ENCODE peak calls at places on chromosomes 16 and 17, in four cellular contexts. One of them, this sample, is unnamed. For H3K9me3, the result is how much of the 10 kb centered on the place peaks cover.

GRCh38 chr17:49848019-49848473 is at the start of gene TAC4:
- DNase-seq in CD8-positive, alpha-beta memory T cell: no peak
- DNase-seq in MM.1S: no peak
- DNase-seq in tibial artery: peak
- DNase-seq in this sample: peak

GRCh38 chr17:81713004-81713555 is 996 bp downstream of the SLC25A10 start:
- DNase-seq in CD8-positive, alpha-beta memory T cell: no peak
- DNase-seq in MM.1S: no peak
- DNase-seq in tibial artery: no peak
- DNase-seq in this sample: no peak

GRCh38 chr17:35368086-35368824 is 5.2 kb downstream of the SLFN11 start:
- DNase-seq in MM.1S: peak
- DNase-seq in tibial artery: no peak
- DNase-seq in CD8-positive, alpha-beta memory T cell: no peak
- DNase-seq in this sample: no peak

GRCh38 chr17:81120695-81121621 is 44.3 kb upstream of the PVALEF start:
- DNase-seq in CD8-positive, alpha-beta memory T cell: no peak
- DNase-seq in MM.1S: no peak
- DNase-seq in tibial artery: no peak
- DNase-seq in this sample: no peak

GRCh38 chr16:13483121-13483520 is 436.8 kb upstream of the ERCC4 start:
- DNase-seq in CD8-positive, alpha-beta memory T cell: no peak
- DNase-seq in MM.1S: no peak
- DNase-seq in tibial artery: no peak
- DNase-seq in this sample: no peak

GRCh38 chr16:9105189-9105588 is 13.7 kb downstream of the HAPSTR1 start:
- DNase-seq in tibial artery: no peak
- DNase-seq in MM.1S: no peak
- DNase-seq in CD8-positive, alpha-beta memory T cell: no peak
- DNase-seq in this sample: no peak

GRCh38 chr16:64864232-64864803 is 257.5 kb downstream of the CDH11 start:
- DNase-seq in tibial artery: no peak
- DNase-seq in CD8-positive, alpha-beta memory T cell: no peak
- DNase-seq in MM.1S: no peak
- DNase-seq in this sample: no peak

GRCh38 chr17:67675481-67675880 is 42.3 kb upstream of the NOL11 start:
- DNase-seq in tibial artery: no peak
- DNase-seq in CD8-positive, alpha-beta memory T cell: no peak
- DNase-seq in MM.1S: no peak
- DNase-seq in this sample: no peak

GRCh38 chr16:67767953-67768352 is 38.4 kb downstream of the RANBP10 start:
- DNase-seq in CD8-positive, alpha-beta memory T cell: no peak
- DNase-seq in MM.1S: no peak
- DNase-seq in tibial artery: no peak
- DNase-seq in this sample: no peak

GRCh38 chr16:50473375-50473945 is 74.7 kb upstream of the NKD1 start:
- DNase-seq in tibial artery: no peak
- DNase-seq in MM.1S: no peak
- DNase-seq in CD8-positive, alpha-beta memory T cell: no peak
- DNase-seq in this sample: no peak

GRCh38 chr17:31581022-31581483 is 189.6 kb downstream of the RAB11FIP4 start:
- DNase-seq in CD8-positive, alpha-beta memory T cell: no peak
- DNase-seq in tibial artery: peak
- DNase-seq in MM.1S: no peak
- DNase-seq in this sample: no peak

GRCh38 chr17:29292071-29292991 is 1.6 kb downstream of the NUFIP2 start:
- DNase-seq in tibial artery: peak
- DNase-seq in MM.1S: peak
- DNase-seq in CD8-positive, alpha-beta memory T cell: peak
- DNase-seq in this sample: peak

GRCh38 chr17:19017401-19017800 is 12.8 kb upstream of the FAM83G start:
- DNase-seq in MM.1S: no peak
- DNase-seq in CD8-positive, alpha-beta memory T cell: no peak
- DNase-seq in tibial artery: no peak
- DNase-seq in this sample: no peak

GRCh38 chr16:88005968-88006367 is 54.7 kb downstream of the BANP start:
- DNase-seq in CD8-positive, alpha-beta memory T cell: no peak
- DNase-seq in tibial artery: peak
- DNase-seq in MM.1S: no peak
- DNase-seq in this sample: no peak

GRCh38 chr17:81365601-81366585 is 29.4 kb upstream of the BAHCC1 start:
- DNase-seq in CD8-positive, alpha-beta memory T cell: no peak
- DNase-seq in tibial artery: no peak
- DNase-seq in MM.1S: no peak
- DNase-seq in this sample: no peak

GRCh38 chr17:17514993-17515920 is 19.1 kb upstream of the RASD1 start:
- DNase-seq in tibial artery: no peak
- DNase-seq in MM.1S: no peak
- DNase-seq in CD8-positive, alpha-beta memory T cell: no peak
- DNase-seq in this sample: no peak

GRCh38 chr17:47916489-47917208 is 20.6 kb downstream of the SP2 start:
- DNase-seq in CD8-positive, alpha-beta memory T cell: no peak
- DNase-seq in MM.1S: no peak
- DNase-seq in tibial artery: no peak
- DNase-seq in this sample: no peak

GRCh38 chr16:9258423-9259051 is 167.1 kb downstream of the HAPSTR1 start:
- DNase-seq in CD8-positive, alpha-beta memory T cell: peak
- DNase-seq in MM.1S: peak
- DNase-seq in tibial artery: no peak
- DNase-seq in this sample: peak

GRCh38 chr17:50149425-50150353 is 788 bp downstream of the PPP1R9B start:
- DNase-seq in MM.1S: peak
- DNase-seq in CD8-positive, alpha-beta memory T cell: peak
- DNase-seq in tibial artery: peak
- DNase-seq in this sample: peak

GRCh38 chr17:48483471-48484131 is 47.2 kb downstream of the HOXB1 start:
- DNase-seq in MM.1S: peak
- DNase-seq in CD8-positive, alpha-beta memory T cell: no peak
- DNase-seq in tibial artery: no peak
- DNase-seq in this sample: no peak

GRCh38 chr16:2148714-2149629 is 547 bp downstream of the RAB26 start:
- DNase-seq in MM.1S: peak
- DNase-seq in CD8-positive, alpha-beta memory T cell: no peak
- DNase-seq in tibial artery: no peak
- DNase-seq in this sample: no peak

GRCh38 chr17:35175638-35176415 is 18.4 kb downstream of the SLC35G3 start:
- DNase-seq in MM.1S: no peak
- DNase-seq in tibial artery: no peak
- DNase-seq in CD8-positive, alpha-beta memory T cell: no peak
- DNase-seq in this sample: no peak

GRCh38 chr17:30092886-30093285 is 23.7 kb upstream of the NSRP1 start:
- DNase-seq in CD8-positive, alpha-beta memory T cell: no peak
- DNase-seq in MM.1S: no peak
- DNase-seq in tibial artery: no peak
- DNase-seq in this sample: no peak

GRCh38 chr16:85557976-85558589 is 55.0 kb upstream of the GSE1 start:
- DNase-seq in CD8-positive, alpha-beta memory T cell: no peak
- DNase-seq in tibial artery: no peak
- DNase-seq in MM.1S: peak
- DNase-seq in this sample: peak

GRCh38 chr16:89505204-89506112 is 2.7 kb upstream of the SPG7 start:
- DNase-seq in tibial artery: peak
- DNase-seq in MM.1S: no peak
- DNase-seq in CD8-positive, alpha-beta memory T cell: peak
- DNase-seq in this sample: no peak

GRCh38 chr17:40024901-40025300 is 9.7 kb downstream of the CSF3 start:
- DNase-seq in MM.1S: no peak
- DNase-seq in CD8-positive, alpha-beta memory T cell: no peak
- DNase-seq in tibial artery: no peak
- DNase-seq in this sample: no peak

GRCh38 chr16:19555938-19556778 is 655 bp downstream of the VPS35L start:
- DNase-seq in CD8-positive, alpha-beta memory T cell: no peak
- DNase-seq in MM.1S: peak
- DNase-seq in tibial artery: no peak
- DNase-seq in this sample: no peak

GRCh38 chr17:1360975-1361374 is 39.0 kb downstream of the YWHAE start:
- DNase-seq in tibial artery: no peak
- DNase-seq in CD8-positive, alpha-beta memory T cell: no peak
- DNase-seq in MM.1S: no peak
- DNase-seq in this sample: no peak

GRCh38 chr17:69485901-69486643 is 71.6 kb downstream of the MAP2K6 start:
- DNase-seq in tibial artery: no peak
- DNase-seq in MM.1S: no peak
- DNase-seq in CD8-positive, alpha-beta memory T cell: no peak
- DNase-seq in this sample: no peak

GRCh38 chr17:81579821-81580321 is 27.7 kb upstream of the FAAP100 start:
- DNase-seq in tibial artery: no peak
- DNase-seq in MM.1S: no peak
- DNase-seq in CD8-positive, alpha-beta memory T cell: no peak
- DNase-seq in this sample: no peak

GRCh38 chr17:78748730-78749317 is 33.2 kb downstream of the CYTH1 start:
- DNase-seq in tibial artery: peak
- DNase-seq in MM.1S: peak
- DNase-seq in CD8-positive, alpha-beta memory T cell: peak
- DNase-seq in this sample: no peak

GRCh38 chr17:46078675-46079074 is 79.6 kb downstream of the STH start:
- DNase-seq in MM.1S: no peak
- DNase-seq in CD8-positive, alpha-beta memory T cell: no peak
- DNase-seq in tibial artery: no peak
- DNase-seq in this sample: no peak

GRCh38 chr17:3535253-3535995 is 22.2 kb downstream of the TRPV3 start:
- DNase-seq in tibial artery: no peak
- DNase-seq in CD8-positive, alpha-beta memory T cell: peak
- DNase-seq in MM.1S: no peak
- DNase-seq in this sample: peak

GRCh38 chr17:3533752-3534151 is 23.9 kb downstream of the TRPV3 start:
- DNase-seq in MM.1S: no peak
- DNase-seq in CD8-positive, alpha-beta memory T cell: no peak
- DNase-seq in tibial artery: no peak
- DNase-seq in this sample: no peak

GRCh38 chr17:3534881-3535252 is 22.7 kb downstream of the TRPV3 start:
- DNase-seq in tibial artery: no peak
- DNase-seq in MM.1S: no peak
- DNase-seq in CD8-positive, alpha-beta memory T cell: no peak
- DNase-seq in this sample: peak

GRCh38 chr17:3539881-3540540 is 17.6 kb downstream of the TRPV3 start:
- DNase-seq in MM.1S: no peak
- DNase-seq in CD8-positive, alpha-beta memory T cell: no peak
- DNase-seq in tibial artery: no peak
- DNase-seq in this sample: no peak

GRCh38 chr17:3536736-3537135 is 20.9 kb downstream of the TRPV3 start:
- DNase-seq in tibial artery: no peak
- DNase-seq in MM.1S: no peak
- DNase-seq in CD8-positive, alpha-beta memory T cell: no peak
- DNase-seq in this sample: no peak
- H3K27ac ChIP-seq in tibial artery: no peak
- H3K27ac ChIP-seq in MM.1S: no peak
- H3K27ac ChIP-seq in CD8-positive, alpha-beta memory T cell: no peak
- H3K27ac ChIP-seq in this sample: no peak

DNA sequence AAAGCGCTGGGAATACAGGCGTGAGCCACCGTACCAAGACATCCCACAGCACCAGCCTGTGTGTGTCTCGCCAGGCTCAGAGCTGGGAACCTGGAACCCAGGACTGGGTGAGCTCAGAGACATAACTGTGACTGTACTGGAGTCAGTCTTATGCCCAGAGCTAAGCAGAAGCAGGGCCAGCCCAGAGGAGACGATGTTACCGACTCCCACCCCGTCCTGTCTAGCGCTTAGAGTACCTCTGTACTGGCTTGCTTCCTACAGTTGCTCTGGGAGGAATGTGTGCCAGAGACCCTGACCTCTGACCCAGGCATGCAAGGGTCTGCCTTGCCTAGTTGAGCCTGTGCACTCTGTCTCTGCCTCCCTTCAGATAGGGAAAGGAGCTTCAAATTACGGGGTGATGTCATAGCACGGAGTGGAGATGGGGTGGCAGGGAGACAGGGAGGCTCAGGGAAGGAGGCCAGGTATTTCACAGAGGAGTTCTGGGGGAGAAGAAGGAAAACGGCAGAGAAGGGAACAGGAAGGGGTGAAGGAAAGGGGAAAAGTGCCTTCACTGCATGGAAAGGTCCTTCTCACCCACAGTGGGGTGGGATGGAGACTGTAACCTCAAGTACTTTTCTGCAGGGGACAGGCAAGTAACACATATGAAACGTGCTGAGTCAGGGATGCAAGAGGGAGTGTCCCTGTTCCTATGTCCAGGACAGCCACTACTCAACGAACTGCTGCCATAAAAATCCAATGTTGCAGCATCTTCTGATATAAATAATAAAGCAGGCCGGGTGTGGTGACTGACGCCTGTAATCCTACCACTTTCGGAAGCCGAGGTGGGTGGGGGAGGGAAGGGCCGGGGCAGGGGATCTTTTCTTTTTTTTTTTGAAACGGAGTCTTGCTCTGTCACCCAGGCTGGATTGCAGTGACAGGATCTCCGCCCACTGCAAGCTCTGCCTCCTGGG is 5.8 kb upstream of the ARMC5 start:
- DNase-seq in CD8-positive, alpha-beta memory T cell: no peak
- DNase-seq in MM.1S: no peak
- DNase-seq in tibial artery: peak
- DNase-seq in this sample: no peak
- H3K4me3 ChIP-seq in CD8-positive, alpha-beta memory T cell: no peak
- H3K4me3 ChIP-seq in MM.1S: no peak
- H3K4me3 ChIP-seq in tibial artery: peak
- H3K4me3 ChIP-seq in this sample: no peak

GRCh38 chr16:35404273-35404672 is 1944.9 kb downstream of the TP53TG3F start:
- DNase-seq in MM.1S: no peak
- DNase-seq in CD8-positive, alpha-beta memory T cell: no peak
- DNase-seq in tibial artery: no peak
- DNase-seq in this sample: no peak

GRCh38 chr16:35398208-35398607 is 1938.8 kb downstream of the TP53TG3F start:
- DNase-seq in MM.1S: no peak
- DNase-seq in tibial artery: no peak
- DNase-seq in CD8-positive, alpha-beta memory T cell: no peak
- DNase-seq in this sample: no peak

GRCh38 chr16:35399133-35399532 is 1939.7 kb downstream of the TP53TG3F start:
- DNase-seq in MM.1S: no peak
- DNase-seq in CD8-positive, alpha-beta memory T cell: no peak
- DNase-seq in tibial artery: no peak
- DNase-seq in this sample: no peak
- H3K9me3 ChIP-seq in MM.1S: under half
- H3K9me3 ChIP-seq in CD8-positive, alpha-beta memory T cell: under half
- H3K9me3 ChIP-seq in tibial artery: under half
- H3K9me3 ChIP-seq in this sample: under half

GRCh38 chr17:52106070-52106469 is 52.4 kb downstream of the CA10 start:
- DNase-seq in MM.1S: no peak
- DNase-seq in tibial artery: no peak
- DNase-seq in CD8-positive, alpha-beta memory T cell: no peak
- DNase-seq in this sample: no peak

GRCh38 chr17:52105601-52106000 is 52.9 kb downstream of the CA10 start:
- DNase-seq in tibial artery: no peak
- DNase-seq in CD8-positive, alpha-beta memory T cell: no peak
- DNase-seq in MM.1S: no peak
- DNase-seq in this sample: no peak

GRCh38 chr17:52106638-52107261 is 51.8 kb downstream of the CA10 start:
- DNase-seq in CD8-positive, alpha-beta memory T cell: no peak
- DNase-seq in MM.1S: peak
- DNase-seq in tibial artery: no peak
- DNase-seq in this sample: peak

DNA sequence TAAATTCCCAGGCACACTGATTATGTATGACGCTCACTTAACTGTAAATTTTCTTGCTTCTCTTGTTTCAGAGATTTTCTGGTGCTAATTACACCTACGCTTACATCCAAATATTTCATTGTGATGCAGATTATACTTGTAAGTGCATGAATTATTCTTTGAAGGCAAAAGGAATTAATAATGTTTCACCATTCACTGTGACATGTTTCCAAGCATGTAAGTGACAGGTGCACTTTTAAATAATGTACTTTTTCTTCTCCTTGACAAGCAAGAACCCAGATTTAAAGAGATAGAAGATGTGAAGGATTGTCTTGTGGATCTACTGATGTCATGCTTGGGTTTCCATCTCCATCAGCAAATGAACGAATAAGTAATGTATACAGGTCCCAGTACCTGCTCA is 47.3 kb downstream of the CA10 start:
- DNase-seq in MM.1S: no peak
- DNase-seq in CD8-positive, alpha-beta memory T cell: no peak
- DNase-seq in tibial artery: no peak
- DNase-seq in this sample: no peak
- H3K27ac ChIP-seq in MM.1S: no peak
- H3K27ac ChIP-seq in CD8-positive, alpha-beta memory T cell: no peak
- H3K27ac ChIP-seq in tibial artery: no peak
- H3K27ac ChIP-seq in this sample: no peak